ENCODE peak calls at places on chromosomes 13 and 19, in nine cellular contexts. I is heart right ventricle, Q is Caco-2, L is body of pancreas, J is neuronal stem cell, G is aorta, D is tibial nerve, S is esophagus squamous epithelium, C is suprapubic skin. U is an unnamed sample. For H3K4me1 and H3K36me3, the result is how much of the 10 kb centered on the place peaks cover.

GRCh38 chr13:45333251-45333972 is 7.6 kb downstream of the TPT1 start:
- DNase-seq in I (no peak), Q (no peak), L (no peak), J (no peak), G (no peak), D (no peak), S (no peak), C (no peak), U (no peak)

GRCh38 chr13:57627663-57628062 is 3.9 kb upstream of the PCDH17 start:
- DNase-seq in I (no peak), Q (no peak), L (no peak), J (no peak), G (no peak), D (no peak), S (no peak), C (no peak), U (no peak)

GRCh38 chr19:30799854-30800755 is 427.9 kb downstream of the ZNF536 start:
- DNase-seq in I (peak), Q (no peak), L (peak), J (peak), G (no peak), D (no peak), S (no peak), C (no peak), U (peak)

GRCh38 chr13:84362777-84363176 is 480.5 kb upstream of the SLITRK1 start:
- DNase-seq in I (no peak), Q (no peak), L (no peak), J (no peak), G (no peak), D (no peak), S (no peak), C (no peak), U (no peak)

GRCh38 chr19:31232871-31233270 is 116.4 kb downstream of the TSHZ3 start:
- DNase-seq in I (no peak), Q (no peak), L (no peak), J (no peak), G (no peak), D (no peak), S (no peak), C (no peak), U (no peak)

GRCh38 chr19:8161135-8161646 is 11.8 kb upstream of the FBN3 start:
- DNase-seq in I (no peak), Q (peak), L (peak), J (no peak), G (no peak), D (no peak), S (no peak), C (no peak), U (no peak)

GRCh38 chr19:13163609-13164364 is 13.6 kb downstream of the IER2 start:
- DNase-seq in I (peak), Q (peak), L (peak), J (peak), G (peak), D (peak), S (no peak), C (peak), U (no peak)

GRCh38 chr19:10021863-10022262 is 8.6 kb downstream of the RDH8 start:
- DNase-seq in I (no peak), Q (no peak), L (no peak), J (no peak), G (no peak), D (no peak), S (no peak), C (no peak), U (no peak)

GRCh38 chr13:44523176-44524017 is 52.7 kb downstream of the TSC22D1 start:
- DNase-seq in I (no peak), Q (no peak), L (peak), J (no peak), G (no peak), D (no peak), S (no peak), C (no peak), U (no peak)

GRCh38 chr13:46057251-46058015 is 4.9 kb upstream of the ZC3H13 start:
- DNase-seq in I (no peak), Q (no peak), L (no peak), J (no peak), G (no peak), D (no peak), S (no peak), C (no peak), U (no peak)

GRCh38 chr13:49711218-49711863 is 20.1 kb upstream of the EBPL start:
- DNase-seq in I (no peak), Q (no peak), L (no peak), J (no peak), G (no peak), D (no peak), S (no peak), C (no peak), U (no peak)

GRCh38 chr13:113146750-113147149 is 11.7 kb upstream of the PROZ start:
- DNase-seq in I (no peak), Q (no peak), L (no peak), J (no peak), G (no peak), D (no peak), S (no peak), C (no peak), U (no peak)

GRCh38 chr13:28851422-28851821 is 31.3 kb downstream of the MTUS2 start:
- DNase-seq in I (no peak), Q (no peak), L (no peak), J (no peak), G (no peak), D (no peak), S (no peak), C (no peak), U (no peak)

GRCh38 chr19:3062165-3063105 is at the start of gene TLE5:
- DNase-seq in I (peak), Q (no peak), L (peak), J (no peak), G (peak), D (no peak), S (no peak), C (no peak), U (no peak)

GRCh38 chr13:35767256-35767981 is 290.9 kb upstream of the MAB21L1 start:
- DNase-seq in I (no peak), Q (no peak), L (no peak), J (no peak), G (no peak), D (no peak), S (no peak), C (no peak), U (no peak)

GRCh38 chr13:33152389-33152788 is 133.2 kb downstream of the STARD13 start:
- DNase-seq in I (no peak), Q (peak), L (no peak), J (no peak), G (no peak), D (no peak), S (no peak), C (no peak), U (no peak)

GRCh38 chr19:14979136-14979497 is 547 bp downstream of the SLC1A6 start:
- DNase-seq in I (no peak), Q (no peak), L (no peak), J (peak), G (no peak), D (no peak), S (no peak), C (no peak), U (no peak)

GRCh38 chr19:48477696-48478338 is 8.6 kb downstream of the CYTH2 start:
- DNase-seq in I (no peak), Q (no peak), L (no peak), J (no peak), G (no peak), D (no peak), S (no peak), C (no peak), U (no peak)

GRCh38 chr13:110882972-110883371 is 31.9 kb downstream of the ANKRD10 start:
- DNase-seq in I (no peak), Q (no peak), L (no peak), J (no peak), G (no peak), D (no peak), S (no peak), C (no peak), U (no peak)

GRCh38 chr19:42478765-42479307 is 36.1 kb upstream of the CXCL17 start:
- DNase-seq in I (no peak), Q (no peak), L (no peak), J (no peak), G (no peak), D (no peak), S (no peak), C (no peak), U (no peak)

DNA sequence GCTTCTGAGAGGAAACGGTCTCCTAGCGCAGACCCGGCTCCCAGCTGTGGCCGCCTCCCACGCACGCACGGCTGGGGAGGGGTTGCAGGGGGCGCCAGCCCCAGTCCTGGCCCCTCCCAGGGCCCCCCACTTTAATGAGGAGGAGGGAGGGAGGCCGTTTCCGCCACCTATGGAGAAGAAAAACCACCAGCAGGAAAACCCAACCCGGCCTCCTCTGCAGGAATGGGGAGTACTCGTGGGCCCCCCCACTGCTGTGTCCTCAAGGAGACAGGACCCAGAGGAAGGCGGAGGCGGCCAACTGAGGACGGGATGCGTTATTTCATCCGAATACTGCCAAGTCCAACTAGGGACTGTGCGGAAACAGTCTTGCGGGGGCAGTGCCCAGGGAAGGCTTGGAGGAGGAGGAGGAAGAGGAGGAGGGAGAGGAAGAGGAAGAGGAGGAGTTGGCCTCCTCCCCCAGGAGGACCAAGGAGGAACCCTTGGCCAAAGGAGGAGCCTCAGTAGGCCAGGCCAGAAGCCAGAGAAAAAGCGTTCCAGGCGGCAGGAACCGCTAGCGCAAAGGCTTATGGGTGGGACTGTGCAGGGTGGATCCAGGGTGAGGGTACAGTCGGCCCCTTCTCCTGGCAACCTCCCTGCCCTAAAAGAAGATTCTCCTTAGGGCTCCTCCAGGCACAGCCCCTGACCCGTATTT is 3.9 kb upstream of the SSBP4 start:
- DNase-seq in I (peak), Q (no peak), L (peak), J (no peak), G (peak), D (peak), S (no peak), C (peak), U (no peak)
- H3K4me1 ChIP-seq in I (half or more), Q (under half), L (under half), J (under half), G (under half), D (under half), S (half or more), C (half or more), U (under half)

DNA sequence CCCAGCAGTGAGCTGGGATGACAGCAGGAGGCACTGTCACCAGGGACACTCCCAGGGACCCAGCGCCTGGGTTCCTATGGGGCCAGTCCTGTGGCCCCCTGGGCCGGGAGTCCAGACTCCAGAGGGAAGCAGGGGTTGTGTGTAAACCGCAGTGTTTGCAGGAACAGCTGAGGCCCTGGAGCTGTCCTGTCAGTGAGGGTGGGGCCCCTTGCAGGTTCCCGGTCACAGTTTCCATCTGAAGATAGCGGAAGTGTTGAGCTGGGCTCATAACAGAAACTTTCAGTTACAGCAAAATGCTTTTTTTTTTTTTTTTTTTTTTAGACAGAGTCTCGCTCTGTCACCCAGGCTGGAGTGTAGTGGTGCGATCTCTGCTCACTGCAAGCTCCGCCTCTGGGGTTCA is 17.7 kb upstream of the CSNK1G2 start:
- DNase-seq in I (no peak), Q (no peak), L (no peak), J (no peak), G (peak), D (no peak), S (no peak), C (no peak), U (no peak)
- H3K36me3 ChIP-seq in I (under half), Q (under half), L (under half), J (half or more), G (under half), D (half or more), S (half or more), C (half or more), U (under half)

DNA sequence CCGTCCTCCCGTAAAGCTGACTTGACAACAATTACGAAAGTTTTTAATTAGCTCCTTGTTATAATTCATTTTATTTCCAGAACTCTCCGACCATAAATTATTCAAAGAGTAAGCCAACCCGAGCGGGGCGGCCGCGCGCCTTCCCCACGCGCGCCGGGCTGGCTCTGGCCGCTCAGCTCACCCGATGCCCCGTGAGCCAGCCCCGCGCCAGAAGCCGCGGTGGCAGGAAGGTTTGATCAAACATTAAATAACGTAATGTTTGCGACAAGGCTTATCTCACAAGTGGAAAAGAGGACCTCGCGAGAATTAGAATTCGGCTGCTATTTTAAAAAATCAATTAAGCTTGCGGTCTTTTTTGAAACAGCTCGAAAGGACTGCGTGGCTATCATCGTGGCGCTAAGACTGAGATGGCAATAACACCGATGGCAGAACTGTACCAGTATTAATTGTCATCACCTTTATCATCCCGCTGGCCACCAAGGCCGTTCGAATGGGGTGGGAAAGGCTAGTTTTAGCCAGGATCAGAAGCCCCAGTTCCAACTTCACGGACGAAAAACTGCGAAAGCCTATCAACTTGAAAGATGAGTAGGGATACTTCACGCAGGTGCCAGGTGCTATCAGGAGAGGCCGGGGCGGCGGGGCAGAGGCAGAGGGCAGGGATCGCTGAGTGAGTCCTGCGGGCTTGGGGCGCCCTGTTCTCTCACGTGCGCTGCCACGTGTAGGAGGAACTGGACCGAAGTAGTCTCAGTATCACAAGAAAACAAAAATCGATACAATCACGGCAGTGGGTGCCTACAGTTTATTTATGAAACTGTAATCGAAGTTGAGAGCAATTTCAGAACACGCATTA is 6.4 kb downstream of the POU4F1 start:
- DNase-seq in I (no peak), Q (no peak), L (no peak), J (peak), G (no peak), D (no peak), S (no peak), C (no peak), U (no peak)
- H3K4me3 ChIP-seq in I (no peak), Q (no peak), L (no peak), J (peak), G (no peak), D (no peak), S (peak), C (no peak), U (peak)

GRCh38 chr13:21032656-21033055 is 28.7 kb downstream of the LATS2 start:
- DNase-seq in I (no peak), Q (no peak), L (no peak), J (no peak), G (no peak), D (no peak), S (no peak), C (no peak), U (no peak)

GRCh38 chr13:21034602-21035190 is 26.7 kb downstream of the LATS2 start:
- DNase-seq in I (peak), Q (no peak), L (no peak), J (no peak), G (no peak), D (no peak), S (no peak), C (no peak), U (peak)

GRCh38 chr13:21033224-21033855 is 28.0 kb downstream of the LATS2 start:
- DNase-seq in I (no peak), Q (no peak), L (peak), J (no peak), G (no peak), D (no peak), S (no peak), C (no peak), U (no peak)

GRCh38 chr13:21033866-21034601 is 27.4 kb downstream of the LATS2 start:
- DNase-seq in I (no peak), Q (no peak), L (peak), J (no peak), G (no peak), D (no peak), S (no peak), C (no peak), U (no peak)

DNA sequence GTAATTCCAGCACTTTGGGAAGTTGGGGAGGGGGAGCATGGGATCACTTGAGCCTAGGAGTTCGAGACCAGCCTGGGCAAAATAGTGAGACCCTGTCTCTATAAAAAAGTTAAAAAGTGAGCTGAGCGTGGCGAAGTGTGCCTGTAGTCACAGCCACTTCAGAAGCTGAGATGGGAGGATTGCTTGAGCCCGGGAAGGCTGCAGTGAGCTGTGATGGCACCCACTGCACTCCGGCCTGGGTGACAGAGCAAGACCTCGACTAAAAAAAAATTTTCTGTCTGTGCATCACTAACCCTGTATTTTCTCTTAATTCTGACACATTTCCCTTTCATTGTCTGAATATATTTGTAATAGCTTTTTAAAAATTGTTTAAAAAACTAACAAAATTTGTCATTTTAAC is 29.8 kb downstream of the LATS2 start:
- DNase-seq in I (no peak), Q (no peak), L (no peak), J (no peak), G (no peak), D (no peak), S (no peak), C (no peak), U (no peak)
- H3K4me1 ChIP-seq in I (half or more), Q (under half), L (under half), J (under half), G (under half), D (under half), S (under half), C (under half), U (under half)

GRCh38 chr19:5889288-5889971 is 14.2 kb downstream of the NDUFA11 start:
- DNase-seq in I (no peak), Q (no peak), L (no peak), J (no peak), G (no peak), D (no peak), S (no peak), C (no peak), U (no peak)
- H3K36me3 ChIP-seq in I (under half), Q (under half), L (under half), J (under half), G (under half), D (under half), S (under half), C (under half), U (under half)